ENCODE peak calls at places on chromosomes 4 and X, in ten cellular contexts. One of them, this sample, is unnamed.
A peak's percentile ranks its signal among the peaks of the same experiment; 100 is the strongest.

GRCh38 chr4:2059034-2059725 is at the start of gene NAT8L:
- DNase-seq in C1 segment of cervical spinal cord: peak; percentile 68
- DNase-seq in AG10803: no peak
- DNase-seq in fibroblast of the conjunctiva: no peak
- DNase-seq in NCI-H2029: no peak
- DNase-seq in CD8-positive, alpha-beta T cell: no peak
- DNase-seq in stimulated activated naive CD8-positive, alpha-beta T cell treated with anti-CD3 and anti-CD28 coated beads, Interleukin-15, Interleukin-2, amounts not matched to agents 100 U/mL and 50 U/mL, for 24 hours: no peak
- DNase-seq in MM.1S: no peak
- DNase-seq in SJSA1: no peak
- DNase-seq in fibroblast of mammary gland: no peak
- DNase-seq in this sample: no peak

GRCh38 chrX:130083656-130084382 is 26.5 kb downstream of the ELF4 start:
- DNase-seq in C1 segment of cervical spinal cord: no peak
- DNase-seq in AG10803: no peak
- DNase-seq in fibroblast of the conjunctiva: no peak
- DNase-seq in NCI-H2029: no peak
- DNase-seq in CD8-positive, alpha-beta T cell: no peak
- DNase-seq in stimulated activated naive CD8-positive, alpha-beta T cell treated with anti-CD3 and anti-CD28 coated beads, Interleukin-15, Interleukin-2, amounts not matched to agents 100 U/mL and 50 U/mL, for 24 hours: peak; percentile 17
- DNase-seq in MM.1S: no peak
- DNase-seq in SJSA1: no peak
- DNase-seq in fibroblast of mammary gland: no peak
- DNase-seq in this sample: peak; percentile 61

GRCh38 chr4:142818009-142818408 is 28.1 kb downstream of the INPP4B start:
- DNase-seq in C1 segment of cervical spinal cord: no peak
- DNase-seq in AG10803: peak; percentile 47
- DNase-seq in fibroblast of the conjunctiva: no peak
- DNase-seq in NCI-H2029: no peak
- DNase-seq in CD8-positive, alpha-beta T cell: no peak
- DNase-seq in stimulated activated naive CD8-positive, alpha-beta T cell treated with anti-CD3 and anti-CD28 coated beads, Interleukin-15, Interleukin-2, amounts not matched to agents 100 U/mL and 50 U/mL, for 24 hours: no peak
- DNase-seq in MM.1S: no peak
- DNase-seq in SJSA1: no peak
- DNase-seq in fibroblast of mammary gland: peak; percentile 35
- DNase-seq in this sample: no peak

GRCh38 chr4:110270492-110271197 is 72.2 kb upstream of the ELOVL6 start:
- DNase-seq in C1 segment of cervical spinal cord: no peak
- DNase-seq in AG10803: peak; percentile 77
- DNase-seq in fibroblast of the conjunctiva: peak; percentile 34
- DNase-seq in NCI-H2029: no peak
- DNase-seq in CD8-positive, alpha-beta T cell: no peak
- DNase-seq in stimulated activated naive CD8-positive, alpha-beta T cell treated with anti-CD3 and anti-CD28 coated beads, Interleukin-15, Interleukin-2, amounts not matched to agents 100 U/mL and 50 U/mL, for 24 hours: no peak
- DNase-seq in MM.1S: no peak
- DNase-seq in SJSA1: no peak
- DNase-seq in fibroblast of mammary gland: peak; percentile 80
- DNase-seq in this sample: no peak

GRCh38 chrX:13081385-13082285 is 37.2 kb upstream of the FAM9C start:
- DNase-seq in C1 segment of cervical spinal cord: no peak
- DNase-seq in AG10803: peak; percentile 41
- DNase-seq in fibroblast of the conjunctiva: no peak
- DNase-seq in NCI-H2029: no peak
- DNase-seq in CD8-positive, alpha-beta T cell: no peak
- DNase-seq in stimulated activated naive CD8-positive, alpha-beta T cell treated with anti-CD3 and anti-CD28 coated beads, Interleukin-15, Interleukin-2, amounts not matched to agents 100 U/mL and 50 U/mL, for 24 hours: no peak
- DNase-seq in MM.1S: peak; percentile 39
- DNase-seq in SJSA1: no peak
- DNase-seq in fibroblast of mammary gland: no peak
- DNase-seq in this sample: peak; percentile 59

GRCh38 chr4:148651991-148652390 is 209.8 kb upstream of the NR3C2 start:
- DNase-seq in C1 segment of cervical spinal cord: no peak
- DNase-seq in AG10803: no peak
- DNase-seq in fibroblast of the conjunctiva: no peak
- DNase-seq in NCI-H2029: no peak
- DNase-seq in CD8-positive, alpha-beta T cell: no peak
- DNase-seq in stimulated activated naive CD8-positive, alpha-beta T cell treated with anti-CD3 and anti-CD28 coated beads, Interleukin-15, Interleukin-2, amounts not matched to agents 100 U/mL and 50 U/mL, for 24 hours: no peak
- DNase-seq in MM.1S: no peak
- DNase-seq in SJSA1: no peak
- DNase-seq in fibroblast of mammary gland: no peak
- DNase-seq in this sample: peak; percentile 14

GRCh38 chr4:163331629-163332360 is 601 bp downstream of the NPY1R start:
- DNase-seq in C1 segment of cervical spinal cord: no peak
- DNase-seq in AG10803: peak; percentile 9
- DNase-seq in fibroblast of the conjunctiva: no peak
- DNase-seq in NCI-H2029: no peak
- DNase-seq in CD8-positive, alpha-beta T cell: no peak
- DNase-seq in stimulated activated naive CD8-positive, alpha-beta T cell treated with anti-CD3 and anti-CD28 coated beads, Interleukin-15, Interleukin-2, amounts not matched to agents 100 U/mL and 50 U/mL, for 24 hours: no peak
- DNase-seq in MM.1S: no peak
- DNase-seq in SJSA1: no peak
- DNase-seq in fibroblast of mammary gland: peak; percentile 5
- DNase-seq in this sample: no peak

GRCh38 chr4:94819371-94819770 is 61.6 kb downstream of the BMPR1B start:
- DNase-seq in C1 segment of cervical spinal cord: no peak
- DNase-seq in AG10803: no peak
- DNase-seq in fibroblast of the conjunctiva: no peak
- DNase-seq in NCI-H2029: no peak
- DNase-seq in CD8-positive, alpha-beta T cell: no peak
- DNase-seq in stimulated activated naive CD8-positive, alpha-beta T cell treated with anti-CD3 and anti-CD28 coated beads, Interleukin-15, Interleukin-2, amounts not matched to agents 100 U/mL and 50 U/mL, for 24 hours: no peak
- DNase-seq in MM.1S: no peak
- DNase-seq in SJSA1: no peak
- DNase-seq in fibroblast of mammary gland: no peak
- DNase-seq in this sample: no peak